ENCODE peak calls at places on chromosome 20, in seven cellular contexts. X is spleen; U is endothelial cell; K is non-pigmented ciliary epithelial cell; O is central memory CD4-positive, alpha-beta T cell; W is T follicular helper cell; H is NCI-H226. A is an unnamed sample.

GRCh38 chr20:34639755-34640222 is 37.1 kb downstream of the PIGU start:
- DNase-seq in X (no peak), H (no peak), W (no peak), O (no peak), K (no peak), U (no peak), A (no peak)

GRCh38 chr20:63121246-63121645 is 94.7 kb downstream of the YTHDF1 start:
- DNase-seq in K (no peak), W (no peak), X (peak), O (no peak), H (no peak), U (no peak), A (no peak)

GRCh38 chr20:4043801-4044200 is 28.4 kb upstream of the RNF24 start:
- DNase-seq in H (no peak), U (no peak), W (no peak), X (no peak), O (no peak), K (no peak), A (no peak)

GRCh38 chr20:8803065-8803464 is 265.8 kb upstream of the PLCB4 start:
- DNase-seq in U (peak), W (no peak), H (no peak), O (no peak), K (no peak), X (no peak), A (no peak)

GRCh38 chr20:2236266-2236665 is 59.5 kb upstream of the TGM3 start:
- DNase-seq in H (no peak), W (no peak), K (no peak), U (no peak), O (no peak), X (no peak), A (no peak)

GRCh38 chr20:38283236-38283635 is 20.7 kb upstream of the BPI start:
- DNase-seq in W (no peak), O (no peak), U (no peak), X (no peak), H (no peak), K (no peak), A (no peak)

GRCh38 chr20:44719841-44720240 is 4.7 kb downstream of the CCN5 start:
- DNase-seq in O (no peak), W (no peak), H (no peak), U (no peak), X (no peak), K (no peak), A (no peak)

GRCh38 chr20:14948416-14948815 is 611.0 kb upstream of the FLRT3 start:
- DNase-seq in W (no peak), O (no peak), K (no peak), X (no peak), H (no peak), U (no peak), A (no peak)

GRCh38 chr20:32454164-32455145 is 96.3 kb downstream of the ASXL1 start:
- DNase-seq in X (peak), H (no peak), K (no peak), W (no peak), O (no peak), U (no peak), A (no peak)

GRCh38 chr20:63139369-63139768 is 76.6 kb downstream of the YTHDF1 start:
- DNase-seq in X (peak), K (no peak), W (no peak), U (no peak), O (no peak), H (no peak), A (no peak)

GRCh38 chr20:15022921-15023320 is 685.5 kb upstream of the FLRT3 start:
- DNase-seq in K (no peak), H (no peak), X (no peak), W (no peak), O (no peak), U (no peak), A (no peak)

GRCh38 chr20:49279677-49280462 is 2.0 kb upstream of the ZNFX1 start:
- DNase-seq in K (no peak), H (no peak), O (no peak), U (no peak), W (no peak), X (no peak), A (no peak)

GRCh38 chr20:44745560-44746366 is at the start of gene KCNK15:
- DNase-seq in H (no peak), U (peak), X (no peak), K (no peak), W (no peak), O (peak), A (peak)

GRCh38 chr20:1185781-1186334 is 1.1 kb upstream of the TMEM74B start:
- DNase-seq in O (peak), X (no peak), W (peak), U (peak), H (peak), K (no peak), A (no peak)

GRCh38 chr20:36573103-36573797 is at the start of gene TGIF2:
- DNase-seq in X (peak), H (peak), W (peak), O (peak), K (no peak), U (peak), A (peak)

GRCh38 chr20:45765980-45766379 is 25.7 kb downstream of the WFDC3 start:
- DNase-seq in K (no peak), U (no peak), H (no peak), X (no peak), O (no peak), W (no peak), A (no peak)

GRCh38 chr20:44020406-44021148 is 105.9 kb downstream of the TOX2 start:
- DNase-seq in X (no peak), O (no peak), H (no peak), W (no peak), U (no peak), K (no peak), A (no peak)

GRCh38 chr20:47724398-47724797 is 60.9 kb downstream of the SULF2 start:
- DNase-seq in W (no peak), H (no peak), U (no peak), O (no peak), K (no peak), X (no peak), A (no peak)

GRCh38 chr20:1577906-1578305 is 20.4 kb upstream of the SIRPD start:
- DNase-seq in O (no peak), W (no peak), K (no peak), H (no peak), U (no peak), X (no peak), A (no peak)

GRCh38 chr20:56347628-56348305 is 11.0 kb upstream of the FAM210B start:
- DNase-seq in X (no peak), O (no peak), H (no peak), K (no peak), U (no peak), W (no peak), A (no peak)

GRCh38 chr20:24892522-24892921 is 56.5 kb upstream of the CST7 start:
- DNase-seq in X (no peak), W (no peak), U (no peak), O (no peak), K (no peak), H (no peak), A (no peak)

GRCh38 chr20:56808119-56808725 is 179.1 kb downstream of the TFAP2C start:
- DNase-seq in H (no peak), U (no peak), X (no peak), O (no peak), W (no peak), K (no peak), A (no peak)

GRCh38 chr20:32160341-32160740 is 47.2 kb downstream of the PLAGL2 start:
- DNase-seq in H (no peak), K (no peak), W (no peak), O (no peak), U (no peak), X (peak), A (no peak)